ENCODE peak calls at places on chromosomes 6 and 20, in seven cellular contexts. H is RWPE1, F is H54, Z is psoas muscle, G is WTC11, B is kidney, I is T1000. T is an unnamed sample.

GRCh38 chr6:140567469-140567868 is 1193.0 kb upstream of the CITED2 start:
- DNase-seq in I (no peak), Z (no peak), H (no peak), B (no peak), F (no peak), G (no peak), T (no peak)

GRCh38 chr6:125748534-125749111 is 809 bp upstream of the HEY2 start:
- DNase-seq in Z (no peak), B (no peak), F (no peak), I (no peak), G (no peak), H (peak), T (no peak)

GRCh38 chr6:3209114-3210023 is 18.1 kb downstream of the TUBB2B start:
- DNase-seq in Z (peak), I (peak), G (peak), B (peak), H (peak), F (peak), T (peak)

GRCh38 chr6:99611148-99611547 is 4.5 kb downstream of the PRDM13 start:
- DNase-seq in F (no peak), G (no peak), Z (no peak), B (no peak), H (no peak), I (no peak), T (no peak)

GRCh38 chr6:16851044-16851540 is 89.8 kb upstream of the ATXN1 start:
- DNase-seq in I (no peak), B (no peak), Z (no peak), G (no peak), H (no peak), F (no peak), T (peak)

GRCh38 chr6:42937548-42938427 is 8.5 kb downstream of the CNPY3 start:
- DNase-seq in Z (no peak), F (no peak), G (no peak), H (no peak), I (no peak), B (peak), T (no peak)

GRCh38 chr6:167968091-167968490 is 29.4 kb upstream of the KIF25 start:
- DNase-seq in G (peak), I (no peak), H (no peak), B (no peak), Z (no peak), F (no peak), T (no peak)

GRCh38 chr6:154229796-154230195 is 126.8 kb downstream of the IPCEF1 start:
- DNase-seq in I (no peak), F (no peak), B (no peak), G (no peak), Z (no peak), H (no peak), T (no peak)

GRCh38 chr6:33988121-33989015 is 157.5 kb downstream of the GRM4 start:
- DNase-seq in B (peak), G (no peak), F (no peak), I (no peak), Z (no peak), H (no peak), T (no peak)

GRCh38 chr20:35878113-35878620 is 76.1 kb downstream of the SCAND1 start:
- DNase-seq in Z (no peak), H (no peak), F (no peak), B (no peak), G (no peak), I (no peak), T (no peak)

GRCh38 chr6:168865-169455 is 123.3 kb upstream of the DUSP22 start:
- DNase-seq in B (no peak), F (peak), Z (no peak), G (no peak), H (peak), I (no peak), T (peak)

GRCh38 chr20:46400828-46401477 is 5.5 kb downstream of the ELMO2 start:
- DNase-seq in Z (no peak), F (no peak), B (no peak), H (no peak), G (no peak), I (no peak), T (peak)

GRCh38 chr20:46299078-46299477 is 9.2 kb downstream of the CDH22 start:
- DNase-seq in G (no peak), B (no peak), I (no peak), Z (no peak), F (no peak), H (no peak), T (no peak)

GRCh38 chr6:145323652-145324051 is 411.7 kb downstream of the EPM2A start:
- DNase-seq in G (no peak), H (no peak), F (no peak), Z (no peak), I (no peak), B (no peak), T (no peak)

GRCh38 chr6:82611751-82612150 is 248.1 kb downstream of the TPBG start:
- DNase-seq in F (no peak), Z (no peak), G (no peak), B (no peak), H (no peak), I (no peak), T (no peak)

GRCh38 chr20:10665027-10665561 is 8.7 kb downstream of the JAG1 start:
- DNase-seq in H (peak), Z (no peak), I (no peak), F (no peak), G (no peak), B (no peak), T (no peak)

GRCh38 chr6:141103246-141103645 is 1029.5 kb upstream of the GJE1 start:
- DNase-seq in F (peak), I (no peak), Z (no peak), B (no peak), H (peak), G (no peak), T (peak)

GRCh38 chr20:9515761-9516657 is 1.6 kb downstream of the LAMP5 start:
- DNase-seq in F (no peak), Z (no peak), H (no peak), G (peak), B (peak), I (no peak), T (no peak)

T was measured in AG09319.